ENCODE peak calls at places on chromosomes 5 and 9, in nine cellular contexts. B is vagina, O is IMR-90, I is adrenal gland, C is tibial nerve, S is HepG2, G is sigmoid colon, X is K562, V is NB4. T is an unnamed sample.
A peak's percentile ranks its signal among the peaks of the same experiment; 100 is the strongest.

GRCh38 chr5:56359429-56359781 is 126.3 kb upstream of the ANKRD55 start:
- DNase-seq in B (no peak), G (no peak), I (no peak), V (no peak), S (no peak), O (no peak), C (no peak), X (no peak), T (no peak)

GRCh38 chr9:114282926-114283325 is 40.0 kb upstream of the ORM1 start:
- DNase-seq in B (no peak), V (peak; percentile 95), O (peak; percentile 93), C (no peak), S (no peak), I (no peak), G (peak; percentile 39), X (no peak), T (peak; percentile 3)

GRCh38 chr9:118230319-118230718 is 526.1 kb downstream of the TLR4 start:
- DNase-seq in O (no peak), B (no peak), G (no peak), C (no peak), S (no peak), X (no peak), V (no peak), I (no peak), T (no peak)

GRCh38 chr9:121557581-121558422 is 58.2 kb upstream of the GGTA1 start:
- DNase-seq in S (no peak), I (peak; percentile 94), G (peak; percentile 85), X (no peak), C (no peak), O (peak; percentile 92), B (no peak), V (peak; percentile 91), T (peak; percentile 85)

GRCh38 chr5:143350790-143351603 is 52.5 kb downstream of the NR3C1 start:
- DNase-seq in V (peak; percentile 66), C (no peak), I (no peak), G (no peak), S (no peak), O (peak; percentile 95), X (no peak), B (no peak), T (no peak)

GRCh38 chr5:57696005-57696755 is 213.6 kb upstream of the ACTBL2 start:
- DNase-seq in X (no peak), G (no peak), S (no peak), I (no peak), O (no peak), B (no peak), V (no peak), C (no peak), T (no peak)

GRCh38 chr5:158373623-158374375 is 514.9 kb upstream of the CLINT1 start:
- DNase-seq in B (no peak), S (no peak), X (no peak), O (no peak), C (no peak), G (no peak), I (no peak), V (peak; percentile 52), T (no peak)

GRCh38 chr9:131591845-131592208 is 46.5 kb downstream of the PRRT1B start:
- DNase-seq in B (no peak), V (no peak), O (no peak), S (no peak), G (no peak), X (no peak), C (no peak), I (no peak), T (no peak)

GRCh38 chr5:134427540-134428041 is 15.9 kb upstream of the CDKN2AIPNL start:
- DNase-seq in X (no peak), V (no peak), I (no peak), S (no peak), B (no peak), G (no peak), O (no peak), C (no peak), T (peak; percentile 8)

GRCh38 chr5:142201471-142201887 is 92.9 kb downstream of the NDFIP1 start:
- DNase-seq in V (no peak), B (no peak), X (no peak), I (no peak), C (no peak), O (peak; percentile 99), S (no peak), G (no peak), T (no peak)

GRCh38 chr9:38443597-38443996 is 19.3 kb upstream of the IGFBPL1 start:
- DNase-seq in V (no peak), C (no peak), X (no peak), S (no peak), G (no peak), O (no peak), B (no peak), I (no peak), T (no peak)

GRCh38 chr5:138149530-138149929 is 10.3 kb upstream of the NME5 start:
- DNase-seq in C (no peak), O (peak; percentile 54), V (no peak), X (no peak), G (no peak), S (no peak), I (no peak), B (no peak), T (no peak)

GRCh38 chr9:13444696-13445095 is 165.2 kb upstream of the MPDZ start:
- DNase-seq in O (no peak), X (no peak), B (no peak), S (no peak), V (no peak), G (no peak), I (no peak), C (no peak), T (no peak)

GRCh38 chr5:58114324-58114723 is 345.6 kb downstream of the PLK2 start:
- DNase-seq in B (no peak), I (no peak), G (no peak), X (no peak), C (no peak), V (no peak), S (no peak), O (peak; percentile 84), T (no peak)

GRCh38 chr9:115118471-115119156 is 657 bp upstream of the TNC start:
- DNase-seq in B (no peak), O (peak; percentile 93), V (peak; percentile 48), S (no peak), G (peak; percentile 93), C (peak; percentile 18), I (peak; percentile 61), X (no peak), T (peak; percentile 63)

GRCh38 chr5:9774472-9775079 is 144.4 kb upstream of the TAS2R1 start:
- DNase-seq in V (no peak), I (no peak), O (peak; percentile 84), S (peak; percentile 3), C (no peak), X (no peak), B (no peak), G (no peak), T (no peak)

GRCh38 chr5:147483961-147484707 is 25.7 kb downstream of the DPYSL3 start:
- DNase-seq in G (peak; percentile 89), S (no peak), O (peak; percentile 96), B (no peak), X (no peak), C (peak; percentile 49), V (no peak), I (peak; percentile 63), T (peak; percentile 75)

GRCh38 chr9:87573841-87574342 is 76.2 kb downstream of the DAPK1 start:
- DNase-seq in B (no peak), V (no peak), G (no peak), I (no peak), S (no peak), X (no peak), C (no peak), O (peak; percentile 34), T (no peak)

GRCh38 chr5:68458416-68458815 is 242.9 kb downstream of the PIK3R1 start:
- DNase-seq in S (no peak), B (no peak), X (no peak), C (no peak), I (no peak), V (no peak), O (no peak), G (no peak), T (no peak)

GRCh38 chr5:116626272-116626723 is 51.7 kb upstream of the SEMA6A start:
- DNase-seq in I (peak; percentile 95), V (peak; percentile 41), O (peak; percentile 22), S (no peak), B (no peak), G (peak; percentile 92), C (peak; percentile 82), X (no peak), T (no peak)

GRCh38 chr9:21933865-21934264 is 60.3 kb downstream of the CDKN2A start:
- DNase-seq in G (no peak), C (no peak), S (no peak), B (no peak), V (no peak), I (no peak), X (no peak), O (peak; percentile 57), T (no peak)

GRCh38 chr9:2000314-2000713 is 14.8 kb upstream of the SMARCA2 start:
- DNase-seq in X (no peak), V (no peak), I (no peak), G (no peak), C (no peak), O (no peak), B (no peak), S (no peak), T (no peak)

GRCh38 chr5:135489466-135490244 is 37.5 kb upstream of the TIFAB start:
- DNase-seq in C (no peak), X (no peak), I (no peak), V (no peak), O (no peak), B (no peak), G (no peak), S (peak; percentile 80), T (no peak)
- TF ChIP-seq CTCF in C (no peak), X (no peak), I (no peak), V (no peak), O (no peak), B (no peak), G (no peak), S (no peak), T (no peak)

GRCh38 chr9:129270903-129271431 is 92.9 kb upstream of the IER5L start:
- DNase-seq in O (peak; percentile 44), B (no peak), I (no peak), C (no peak), V (peak; percentile 93), S (no peak), G (no peak), X (no peak), T (peak; percentile 67)
- H3K4me3 ChIP-seq in O (no peak overlapping the region), B (no peak overlapping the region), I (no peak overlapping the region), C (no peak overlapping the region), V (no peak overlapping the region), S (no peak overlapping the region), G (no peak overlapping the region), X (no peak overlapping the region), T (no peak overlapping the region)

DNA sequence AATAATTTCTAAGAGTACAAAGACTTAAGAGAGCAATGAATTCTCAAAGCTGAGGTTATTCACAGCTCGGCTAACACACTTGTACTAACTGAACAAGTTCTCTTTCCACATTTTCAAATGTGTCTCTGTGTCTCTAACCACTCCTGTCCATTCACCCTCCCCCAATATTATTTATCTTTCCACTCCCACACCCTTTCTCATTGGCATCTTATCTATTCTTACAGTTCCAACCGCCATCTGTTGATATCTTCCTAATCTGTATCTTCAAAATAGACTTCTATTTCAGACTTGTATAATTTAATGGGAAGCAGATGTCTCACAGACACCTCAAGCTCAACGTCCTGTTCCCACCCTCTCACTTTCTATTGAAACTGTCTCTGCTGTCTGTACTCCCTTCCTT is 205.9 kb downstream of the ANXA1 start:
- DNase-seq in X (peak; percentile 6), V (no peak), O (no peak), G (no peak), C (no peak), B (no peak), I (no peak), S (no peak), T (no peak)
- TF ChIP-seq POLR2A in X (no peak), V (no peak), O (no peak), G (no peak), C (no peak), B (no peak), I (no peak), S (no peak), T (no peak)

GRCh38 chr9:89623925-89624420 is 19.2 kb downstream of the GADD45G start:
- DNase-seq in S (no peak), X (no peak), I (no peak), V (no peak), C (no peak), B (no peak), O (no peak), G (peak; percentile 88), T (no peak)
- TF ChIP-seq CTCF in S (no peak), X (no peak), I (no peak), V (no peak), C (no peak), B (no peak), O (no peak), G (no peak), T (no peak)